ENCODE peak calls at places on chromosomes 16 and 17, in six cellular contexts. H, B, K, V, U and C are unnamed samples.

GRCh38 chr17:38889745-38890409 is 20.0 kb downstream of the LASP1 start:
- DNase-seq in H (no peak), V (no peak), U (no peak), K (no peak), B (no peak), C (no peak)

GRCh38 chr16:84553873-84554399 is 49.5 kb upstream of the MEAK7 start:
- DNase-seq in U (no peak), H (no peak), V (no peak), K (no peak), B (no peak), C (no peak)

GRCh38 chr16:58021661-58022551 is 3.6 kb upstream of the MMP15 start:
- DNase-seq in V (no peak), U (peak), K (peak), B (no peak), H (no peak), C (no peak)

GRCh38 chr17:29158515-29159275 is 21.5 kb downstream of the MYO18A start:
- DNase-seq in H (no peak), K (no peak), U (peak), B (no peak), V (no peak), C (peak)

GRCh38 chr17:16363749-16364536 is 10.7 kb upstream of the CENPV start:
- DNase-seq in H (peak), V (no peak), K (peak), B (no peak), U (peak), C (peak)

GRCh38 chr17:71764507-71764906 is 356.3 kb upstream of the SOX9 start:
- DNase-seq in V (peak), U (peak), H (no peak), K (peak), B (no peak), C (no peak)

GRCh38 chr17:70564006-70564620 is 394.8 kb downstream of the KCNJ2 start:
- DNase-seq in V (no peak), B (no peak), K (peak), U (no peak), H (no peak), C (no peak)

GRCh38 chr17:10328971-10329923 is 43.6 kb downstream of the MYH13 start:
- DNase-seq in K (no peak), V (no peak), B (no peak), H (no peak), U (no peak), C (no peak)

GRCh38 chr16:12021578-12022265 is 45.2 kb downstream of the SNX29 start:
- DNase-seq in K (no peak), B (no peak), V (no peak), H (no peak), U (no peak), C (no peak)

GRCh38 chr16:69273009-69273408 is 38.1 kb upstream of the VPS4A start:
- DNase-seq in B (no peak), H (no peak), K (no peak), V (no peak), U (peak), C (peak)

GRCh38 chr16:86498155-86498651 is 12.1 kb upstream of the FOXF1 start:
- DNase-seq in B (no peak), H (no peak), U (no peak), V (no peak), K (no peak), C (no peak)

GRCh38 chr16:86501989-86502855 is 8.1 kb upstream of the FOXF1 start:
- DNase-seq in V (no peak), U (no peak), B (no peak), H (no peak), K (no peak), C (no peak)

GRCh38 chr16:86500708-86501510 is 9.4 kb upstream of the FOXF1 start:
- DNase-seq in U (no peak), K (no peak), H (no peak), V (no peak), B (no peak), C (no peak)

GRCh38 chr16:86498661-86499493 is 11.4 kb upstream of the FOXF1 start:
- DNase-seq in K (no peak), H (no peak), B (no peak), U (peak), V (no peak), C (no peak)

GRCh38 chr16:86499889-86500707 is 10.2 kb upstream of the FOXF1 start:
- DNase-seq in H (no peak), V (no peak), U (no peak), K (no peak), B (no peak), C (no peak)
- H3K4me3 ChIP-seq in H (no peak), V (no peak), U (no peak), K (no peak), B (no peak), C (no peak)

DNA sequence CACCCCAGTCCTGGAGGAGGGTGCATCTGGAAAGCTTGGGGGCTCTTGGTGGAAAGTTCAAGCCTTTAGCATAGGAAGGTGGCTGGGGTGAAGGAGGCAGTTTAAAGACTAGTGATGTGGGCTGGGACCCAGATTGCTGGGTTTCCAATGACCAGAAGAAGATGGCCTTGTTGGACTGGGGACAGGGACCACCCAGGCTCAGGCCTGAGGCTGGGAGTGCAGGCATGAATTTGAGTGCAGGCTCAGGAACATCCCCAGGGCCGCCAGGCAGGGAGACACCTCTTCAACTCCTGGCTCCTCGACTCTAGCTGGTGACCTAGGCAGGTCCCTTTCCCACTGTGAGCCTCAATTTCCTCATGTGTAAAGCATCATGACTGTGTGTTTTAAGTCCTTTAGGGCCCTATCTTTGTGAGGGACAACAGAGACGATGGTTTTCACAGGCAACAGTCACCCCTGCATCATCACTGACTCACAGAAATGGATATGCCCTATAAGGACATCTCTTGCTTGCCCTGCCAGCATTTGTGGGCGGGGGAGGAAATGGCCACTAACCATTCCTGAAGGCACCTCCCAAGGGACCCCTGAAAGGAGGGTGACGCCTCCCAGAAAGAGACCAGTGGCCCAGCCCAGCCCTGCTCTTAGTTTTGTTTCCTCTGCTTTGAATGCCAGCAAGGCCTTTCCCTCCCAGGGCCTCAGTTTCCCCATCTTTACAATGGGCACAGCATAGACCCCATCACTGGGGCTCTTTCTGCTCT is 11.1 kb downstream of the NLRC5 start:
- DNase-seq in B (peak), V (no peak), H (no peak), K (peak), U (peak), C (no peak)
- H3K4me3 ChIP-seq in B (no peak), V (no peak), H (no peak), K (no peak), U (no peak), C (no peak)

DNA sequence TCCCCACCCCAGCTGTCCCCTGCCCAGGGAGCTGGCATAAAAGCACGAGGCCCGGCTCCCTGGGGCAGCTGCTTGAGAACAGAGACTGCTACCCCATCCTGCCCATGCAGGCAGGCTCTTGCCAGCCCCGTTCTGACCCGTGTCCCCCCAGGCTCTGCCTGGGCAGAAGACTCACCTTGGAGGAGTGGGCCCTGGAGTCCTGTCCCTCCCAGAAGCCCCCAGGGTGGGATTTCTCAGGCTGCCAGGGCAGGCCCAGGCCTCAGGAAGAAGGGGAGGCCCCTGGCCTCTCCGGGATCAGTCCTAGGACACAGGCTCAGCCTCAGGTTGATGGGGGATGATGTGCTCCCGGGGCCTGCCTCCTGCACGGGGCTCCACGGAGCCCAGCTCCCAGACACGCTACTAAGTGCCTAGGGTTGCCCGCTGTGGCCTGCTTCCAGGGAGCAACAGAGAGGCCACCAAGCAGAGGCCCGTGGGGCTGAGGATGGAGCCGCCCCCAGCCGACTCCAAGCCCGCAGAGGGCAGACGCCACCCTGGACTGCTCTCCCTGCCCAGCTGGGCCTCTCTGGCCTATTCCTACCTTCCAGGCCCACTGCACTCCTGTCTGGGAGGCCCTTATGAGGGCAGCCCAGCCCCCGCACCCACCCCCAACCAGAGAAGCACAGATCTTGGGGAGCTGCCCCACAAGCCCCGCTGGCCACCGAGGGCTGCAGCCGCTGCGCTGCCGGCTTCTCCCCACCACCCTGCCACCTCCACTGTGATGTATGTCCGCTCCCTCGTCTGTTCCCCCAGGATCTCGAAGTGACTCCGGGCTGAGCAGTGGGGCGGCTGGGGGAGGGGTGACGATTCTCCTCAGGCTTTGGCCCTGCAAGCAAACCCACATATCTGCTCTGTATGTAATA is 1.7 kb downstream of the NME3 start:
- DNase-seq in K (no peak), H (peak), B (no peak), U (no peak), V (no peak), C (no peak)
- H3K4me3 ChIP-seq in K (no peak), H (peak), B (peak), U (peak), V (no peak), C (peak)

GRCh38 chr17:2238432-2239169 is 65.0 kb downstream of the SMG6 start:
- DNase-seq in B (no peak), K (no peak), V (no peak), U (no peak), H (no peak), C (no peak)
- H3K4me3 ChIP-seq in B (peak), K (no peak), V (no peak), U (no peak), H (no peak), C (no peak)

GRCh38 chr16:29779474-29779873 is 1.4 kb downstream of the ZG16 start:
- DNase-seq in U (no peak), B (no peak), V (no peak), K (peak), H (peak), C (no peak)

GRCh38 chr16:29789775-29790182 is 772 bp upstream of the KIF22 start:
- DNase-seq in H (peak), B (no peak), U (no peak), K (no peak), V (no peak), C (no peak)

GRCh38 chr16:29784901-29785500 is 5.5 kb upstream of the KIF22 start:
- DNase-seq in V (peak), H (peak), U (peak), K (peak), B (peak), C (no peak)

DNA sequence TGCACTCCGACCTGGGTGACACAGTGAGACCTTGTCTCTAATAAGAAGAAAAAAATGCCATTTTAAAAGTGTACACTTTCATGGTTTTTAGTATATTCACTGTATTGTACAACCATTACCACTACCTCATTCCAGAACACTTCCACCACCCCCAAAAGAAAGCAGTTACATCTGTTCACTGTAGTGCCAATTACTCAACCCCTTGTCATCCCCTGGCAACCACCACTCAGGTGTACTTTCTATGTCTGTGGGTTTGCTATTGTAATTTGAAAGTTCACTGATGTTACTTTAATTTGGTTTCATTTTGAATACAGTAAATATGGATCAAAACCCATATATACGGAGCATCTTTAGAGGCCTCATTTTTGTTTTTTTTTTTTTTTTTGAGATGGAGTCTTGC is 6.1 kb downstream of the ZG16 start:
- DNase-seq in K (peak), U (no peak), V (no peak), B (no peak), H (no peak), C (no peak)
- H3K4me3 ChIP-seq in K (no peak), U (no peak), V (no peak), B (no peak), H (no peak), C (no peak)